ENCODE peak calls at places on chromosomes 2 and 18, in seven cellular contexts. One of them, this sample, is unnamed.

GRCh38 chr2:43068053-43068471 is 158.3 kb downstream of the ZFP36L2 start:
- DNase-seq in K562: no peak
- DNase-seq in heart right ventricle: peak; percentile 6
- DNase-seq in OCI-LY7: no peak
- DNase-seq in BE2C: no peak
- DNase-seq in epithelial cell of esophagus: no peak
- DNase-seq in IMR-90: no peak
- DNase-seq in this sample: no peak

GRCh38 chr2:190468814-190469569 is 60.8 kb downstream of the MFSD6 start:
- DNase-seq in K562: peak; percentile 50
- DNase-seq in heart right ventricle: peak; percentile 91
- DNase-seq in OCI-LY7: peak; percentile 31
- DNase-seq in BE2C: peak; percentile 82
- DNase-seq in epithelial cell of esophagus: peak; percentile 89
- DNase-seq in IMR-90: peak; percentile 99
- DNase-seq in this sample: peak; percentile 97

GRCh38 chr2:102796337-102796736 is 34.5 kb downstream of the TMEM182 start:
- DNase-seq in K562: no peak
- DNase-seq in heart right ventricle: peak; percentile 48
- DNase-seq in OCI-LY7: no peak
- DNase-seq in BE2C: no peak
- DNase-seq in epithelial cell of esophagus: no peak
- DNase-seq in IMR-90: no peak
- DNase-seq in this sample: no peak

GRCh38 chr18:55477537-55478300 is 110.3 kb downstream of the TCF4 start:
- DNase-seq in K562: no peak
- DNase-seq in heart right ventricle: no peak
- DNase-seq in OCI-LY7: peak; percentile 42
- DNase-seq in BE2C: peak; percentile 18
- DNase-seq in epithelial cell of esophagus: peak; percentile 24
- DNase-seq in IMR-90: peak; percentile 52
- DNase-seq in this sample: peak; percentile 74

GRCh38 chr2:106581755-106582430 is 94.7 kb downstream of the CD8B2 start:
- DNase-seq in K562: peak; percentile 13
- DNase-seq in heart right ventricle: peak; percentile 41
- DNase-seq in OCI-LY7: peak; percentile 34
- DNase-seq in BE2C: peak; percentile 49
- DNase-seq in epithelial cell of esophagus: peak; percentile 53
- DNase-seq in IMR-90: peak; percentile 49
- DNase-seq in this sample: peak; percentile 49

GRCh38 chr2:73068147-73068546 is 3.4 kb downstream of the SFXN5 start:
- DNase-seq in K562: no peak
- DNase-seq in heart right ventricle: no peak
- DNase-seq in OCI-LY7: no peak
- DNase-seq in BE2C: no peak
- DNase-seq in epithelial cell of esophagus: peak; percentile 92
- DNase-seq in IMR-90: no peak
- DNase-seq in this sample: no peak

GRCh38 chr2:109419171-109419756 is 194.5 kb downstream of the SEPTIN10 start:
- DNase-seq in K562: no peak
- DNase-seq in heart right ventricle: no peak
- DNase-seq in OCI-LY7: no peak
- DNase-seq in BE2C: no peak
- DNase-seq in epithelial cell of esophagus: no peak
- DNase-seq in IMR-90: no peak
- DNase-seq in this sample: no peak

GRCh38 chr2:225177098-225177497 is 134.8 kb upstream of the DOCK10 start:
- DNase-seq in K562: no peak
- DNase-seq in heart right ventricle: no peak
- DNase-seq in OCI-LY7: no peak
- DNase-seq in BE2C: no peak
- DNase-seq in epithelial cell of esophagus: peak; percentile 76
- DNase-seq in IMR-90: peak; percentile 79
- DNase-seq in this sample: peak; percentile 39

GRCh38 chr2:111659361-111660281 is 224.4 kb downstream of the ANAPC1 start:
- DNase-seq in K562: no peak
- DNase-seq in heart right ventricle: no peak
- DNase-seq in OCI-LY7: peak; percentile 41
- DNase-seq in BE2C: no peak
- DNase-seq in epithelial cell of esophagus: peak; percentile 98
- DNase-seq in IMR-90: peak; percentile 85
- DNase-seq in this sample: peak; percentile 81

GRCh38 chr2:237724811-237725478 is 73.6 kb upstream of the RBM44 start:
- DNase-seq in K562: no peak
- DNase-seq in heart right ventricle: no peak
- DNase-seq in OCI-LY7: no peak
- DNase-seq in BE2C: no peak
- DNase-seq in epithelial cell of esophagus: no peak
- DNase-seq in IMR-90: no peak
- DNase-seq in this sample: no peak

GRCh38 chr2:67899187-67899586 is 163.6 kb downstream of the C1D start:
- DNase-seq in K562: no peak
- DNase-seq in heart right ventricle: no peak
- DNase-seq in OCI-LY7: no peak
- DNase-seq in BE2C: no peak
- DNase-seq in epithelial cell of esophagus: no peak
- DNase-seq in IMR-90: no peak
- DNase-seq in this sample: peak; percentile 7

GRCh38 chr2:15730545-15731212 is 139.0 kb downstream of the DDX1 start:
- DNase-seq in K562: peak; percentile 64
- DNase-seq in heart right ventricle: peak; percentile 94
- DNase-seq in OCI-LY7: no peak
- DNase-seq in BE2C: peak; percentile 92
- DNase-seq in epithelial cell of esophagus: peak; percentile 85
- DNase-seq in IMR-90: peak; percentile 92
- DNase-seq in this sample: peak; percentile 98

DNA sequence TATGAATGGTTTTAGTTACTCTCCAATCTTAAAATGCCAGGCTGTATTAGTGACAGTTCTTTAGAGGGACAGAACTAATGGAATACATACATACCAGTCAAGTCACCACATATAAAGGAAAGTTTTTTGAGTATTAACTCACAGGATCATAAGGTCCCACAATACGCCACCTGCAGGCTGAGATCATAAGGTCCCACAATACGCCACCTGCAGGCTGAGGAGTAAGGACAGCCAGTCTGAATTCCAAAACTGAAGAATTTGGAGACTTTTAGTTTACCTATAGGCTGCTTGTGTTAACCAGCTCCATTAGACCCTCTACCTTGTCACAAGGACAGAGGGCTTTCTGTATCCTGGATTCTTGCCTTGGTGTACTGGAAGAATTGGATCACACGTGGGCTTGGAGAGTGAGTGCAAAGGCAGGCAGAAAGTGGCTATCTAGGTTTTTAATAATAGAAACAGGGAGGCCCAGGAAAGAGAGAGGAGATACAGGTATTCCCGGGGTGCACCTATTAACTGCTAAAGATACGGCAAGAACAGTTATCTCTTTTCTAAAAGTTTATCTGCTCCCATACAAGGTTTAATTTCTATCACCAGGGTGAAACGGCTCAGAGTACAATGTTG is 234.9 kb upstream of the CYRIA start:
- DNase-seq in K562: peak; percentile 10
- DNase-seq in heart right ventricle: no peak
- DNase-seq in OCI-LY7: peak; percentile 57
- DNase-seq in BE2C: peak; percentile 24
- DNase-seq in epithelial cell of esophagus: peak; percentile 73
- DNase-seq in IMR-90: no peak
- DNase-seq in this sample: no peak
- TF ChIP-seq CTCF in K562: peak; percentile 99
- TF ChIP-seq CTCF in heart right ventricle: peak; percentile 17
- TF ChIP-seq CTCF in OCI-LY7: peak; percentile 99
- TF ChIP-seq CTCF in BE2C: peak; percentile 71
- TF ChIP-seq CTCF in epithelial cell of esophagus: peak; percentile 94
- TF ChIP-seq CTCF in IMR-90: peak; percentile 30
- TF ChIP-seq CTCF in this sample: peak; percentile 48

DNA sequence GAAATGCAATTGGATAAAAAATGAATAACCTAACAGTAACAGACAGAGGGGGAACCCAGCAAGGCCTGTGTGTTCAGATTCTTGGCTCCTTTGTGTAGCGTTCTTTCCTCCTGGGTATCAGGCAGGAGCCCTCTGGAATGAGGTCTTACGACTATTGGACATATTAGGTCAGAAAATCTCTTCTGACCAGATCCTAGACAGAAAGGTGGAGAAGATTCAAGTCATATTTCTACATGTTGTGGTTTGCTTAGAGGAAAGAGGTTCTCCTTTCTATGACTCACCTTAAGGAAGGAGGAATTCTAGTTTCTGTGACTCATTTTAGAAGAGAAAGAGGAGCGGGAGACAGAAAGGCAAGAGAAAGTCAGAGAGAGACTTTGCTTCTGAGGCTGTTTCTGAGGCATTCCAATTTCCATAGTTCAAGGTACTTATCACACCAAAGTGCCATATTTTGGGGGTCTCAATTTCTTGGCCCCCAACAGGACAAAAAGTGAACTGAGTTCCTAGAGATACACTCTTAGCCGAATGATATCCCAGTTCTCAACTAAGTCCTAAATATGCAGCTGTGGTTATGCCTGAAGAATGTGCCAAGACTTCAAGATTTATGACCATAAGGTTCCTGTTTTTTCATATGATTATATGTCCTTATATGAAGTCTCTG is 618.6 kb downstream of the ZEB2 start:
- DNase-seq in K562: no peak
- DNase-seq in heart right ventricle: no peak
- DNase-seq in OCI-LY7: no peak
- DNase-seq in BE2C: no peak
- DNase-seq in epithelial cell of esophagus: peak; percentile 90
- DNase-seq in IMR-90: peak; percentile 91
- DNase-seq in this sample: peak; percentile 90
- H3K4me3 ChIP-seq in K562: no peak overlapping the region
- H3K4me3 ChIP-seq in heart right ventricle: no peak overlapping the region
- H3K4me3 ChIP-seq in OCI-LY7: no peak overlapping the region
- H3K4me3 ChIP-seq in BE2C: no peak overlapping the region
- H3K4me3 ChIP-seq in epithelial cell of esophagus: no peak overlapping the region
- H3K4me3 ChIP-seq in IMR-90: peak overlapping the region; percentile 34
- H3K4me3 ChIP-seq in this sample: peak overlapping the region; percentile 14

GRCh38 chr2:56739421-56739820 is 555.6 kb downstream of the CCDC85A start:
- DNase-seq in K562: no peak
- DNase-seq in heart right ventricle: no peak
- DNase-seq in OCI-LY7: no peak
- DNase-seq in BE2C: no peak
- DNase-seq in epithelial cell of esophagus: no peak
- DNase-seq in IMR-90: no peak
- DNase-seq in this sample: peak; percentile 28
- TF ChIP-seq CTCF in K562: no peak
- TF ChIP-seq CTCF in heart right ventricle: no peak
- TF ChIP-seq CTCF in OCI-LY7: no peak
- TF ChIP-seq CTCF in BE2C: no peak
- TF ChIP-seq CTCF in epithelial cell of esophagus: no peak
- TF ChIP-seq CTCF in IMR-90: no peak
- TF ChIP-seq CTCF in this sample: no peak

GRCh38 chr18:23237524-23238151 is 102.4 kb downstream of the CABLES1 start:
- DNase-seq in K562: no peak
- DNase-seq in heart right ventricle: peak; percentile 53
- DNase-seq in OCI-LY7: peak; percentile 93
- DNase-seq in BE2C: no peak
- DNase-seq in epithelial cell of esophagus: peak; percentile 59
- DNase-seq in IMR-90: peak; percentile 41
- DNase-seq in this sample: peak; percentile 73

GRCh38 chr18:23235336-23235735 is 100.1 kb downstream of the CABLES1 start:
- DNase-seq in K562: no peak
- DNase-seq in heart right ventricle: no peak
- DNase-seq in OCI-LY7: no peak
- DNase-seq in BE2C: no peak
- DNase-seq in epithelial cell of esophagus: no peak
- DNase-seq in IMR-90: no peak
- DNase-seq in this sample: no peak

GRCh38 chr18:23238152-23238531 is 102.9 kb downstream of the CABLES1 start:
- DNase-seq in K562: no peak
- DNase-seq in heart right ventricle: peak; percentile 51
- DNase-seq in OCI-LY7: no peak
- DNase-seq in BE2C: no peak
- DNase-seq in epithelial cell of esophagus: no peak
- DNase-seq in IMR-90: peak; percentile 60
- DNase-seq in this sample: peak; percentile 85

GRCh38 chr18:23235860-23236259 is 100.6 kb downstream of the CABLES1 start:
- DNase-seq in K562: no peak
- DNase-seq in heart right ventricle: no peak
- DNase-seq in OCI-LY7: no peak
- DNase-seq in BE2C: no peak
- DNase-seq in epithelial cell of esophagus: no peak
- DNase-seq in IMR-90: no peak
- DNase-seq in this sample: no peak

DNA sequence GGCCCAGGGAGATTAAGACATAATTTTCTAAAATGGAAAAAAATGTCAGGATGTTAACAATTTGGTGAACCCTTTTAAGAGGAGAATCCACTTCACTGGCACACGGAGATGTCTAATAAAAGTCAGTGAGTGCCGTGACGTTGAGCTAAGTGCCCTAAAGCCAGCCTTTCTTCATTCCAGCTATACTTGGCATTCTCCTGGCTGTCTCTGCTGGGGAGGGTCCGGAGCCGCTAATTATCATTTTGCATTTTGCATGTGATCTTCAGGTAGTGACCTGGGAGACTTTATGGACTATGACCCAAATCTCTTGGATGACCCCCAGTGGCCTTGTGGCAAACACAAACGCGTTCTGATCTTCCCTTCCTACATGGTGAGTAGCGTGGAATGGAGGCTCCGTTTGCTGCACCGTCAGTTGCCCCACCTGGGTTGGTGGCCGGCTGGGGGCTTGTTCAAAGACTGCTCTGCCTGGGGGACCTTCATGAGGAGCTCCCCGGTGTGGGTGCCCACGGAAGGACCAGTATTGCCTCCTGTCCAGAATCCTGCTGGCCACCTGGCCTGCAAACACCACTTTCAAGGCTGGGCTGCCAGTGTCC is 101.7 kb downstream of the CABLES1 start:
- DNase-seq in K562: no peak
- DNase-seq in heart right ventricle: no peak
- DNase-seq in OCI-LY7: no peak
- DNase-seq in BE2C: no peak
- DNase-seq in epithelial cell of esophagus: no peak
- DNase-seq in IMR-90: no peak
- DNase-seq in this sample: no peak
- H3K4me3 ChIP-seq in K562: no peak overlapping the region
- H3K4me3 ChIP-seq in heart right ventricle: no peak overlapping the region
- H3K4me3 ChIP-seq in OCI-LY7: peak overlapping the region; percentile 43
- H3K4me3 ChIP-seq in BE2C: no peak overlapping the region
- H3K4me3 ChIP-seq in epithelial cell of esophagus: no peak overlapping the region
- H3K4me3 ChIP-seq in IMR-90: no peak overlapping the region
- H3K4me3 ChIP-seq in this sample: no peak overlapping the region

DNA sequence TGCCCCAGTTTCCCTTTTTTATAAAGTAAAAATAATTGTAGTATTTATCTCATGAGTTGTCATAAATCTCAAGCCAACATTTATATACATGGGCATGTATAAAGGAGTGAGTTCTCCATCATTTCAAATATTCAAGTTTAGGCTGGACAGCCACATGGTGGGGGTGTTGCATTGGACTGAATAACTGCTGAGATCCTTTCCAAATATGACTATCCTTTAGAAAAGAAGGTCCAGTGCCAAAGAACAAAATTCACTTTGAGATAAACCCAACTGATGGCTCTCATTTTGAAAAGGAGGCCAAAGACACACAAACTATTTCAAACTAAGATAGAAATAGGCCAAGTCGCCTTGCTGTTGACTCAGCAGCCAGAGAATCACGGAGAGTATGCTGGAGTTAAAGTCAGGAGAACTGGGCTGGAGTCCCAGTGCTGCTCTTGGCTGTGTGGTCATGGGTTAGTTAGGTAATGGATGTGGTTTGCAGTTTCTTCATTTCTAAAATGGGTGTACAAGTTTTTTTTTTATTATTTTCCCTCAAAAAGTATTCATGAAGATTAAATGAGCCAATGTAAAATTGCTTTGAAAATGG is 204.4 kb upstream of the LRATD1 start:
- DNase-seq in K562: no peak
- DNase-seq in heart right ventricle: peak; percentile 29
- DNase-seq in OCI-LY7: no peak
- DNase-seq in BE2C: no peak
- DNase-seq in epithelial cell of esophagus: peak; percentile 30
- DNase-seq in IMR-90: peak; percentile 53
- DNase-seq in this sample: peak; percentile 90
- TF ChIP-seq CTCF in K562: no peak
- TF ChIP-seq CTCF in heart right ventricle: peak; percentile 37
- TF ChIP-seq CTCF in OCI-LY7: no peak
- TF ChIP-seq CTCF in BE2C: peak; percentile 4
- TF ChIP-seq CTCF in epithelial cell of esophagus: peak; percentile 43
- TF ChIP-seq CTCF in IMR-90: peak; percentile 44
- TF ChIP-seq CTCF in this sample: peak; percentile 25